ENCODE peak calls at places on chromosome X, in five cellular contexts. L, Q, P, G and S are unnamed samples.

GRCh38 chrX:72255445-72255844 is 16.6 kb upstream of the ERCC6L start:
- DNase-seq in Q (no peak), G (peak), P (peak), L (no peak), S (no peak)

GRCh38 chrX:44937606-44938005 is 64.6 kb downstream of the KDM6A start:
- DNase-seq in P (no peak), G (no peak), Q (no peak), L (no peak), S (no peak)

GRCh38 chrX:7028246-7028645 is 119.3 kb upstream of the STS start:
- DNase-seq in Q (no peak), L (no peak), P (no peak), G (no peak), S (no peak)

GRCh38 chrX:41335590-41336331 is 1.8 kb downstream of the DDX3X start:
- DNase-seq in Q (no peak), G (no peak), P (no peak), L (no peak), S (no peak)

GRCh38 chrX:115284877-115285276 is 4.6 kb upstream of the LUZP4 start:
- DNase-seq in L (peak), P (no peak), Q (no peak), G (no peak), S (no peak)

GRCh38 chrX:154657226-154657805 is 3.9 kb upstream of the CTAG2 start:
- DNase-seq in P (no peak), G (no peak), Q (no peak), L (no peak), S (no peak)

GRCh38 chrX:49995795-49996455 is 73.5 kb downstream of the CLCN5 start:
- DNase-seq in P (no peak), L (no peak), Q (no peak), G (no peak), S (no peak)

GRCh38 chrX:446243-446642 is 59.5 kb upstream of the PPP2R3B start:
- DNase-seq in L (no peak), G (no peak), Q (peak), P (no peak), S (no peak)

GRCh38 chrX:149497626-149498025 is 7.5 kb downstream of the IDS start:
- DNase-seq in L (no peak), P (no peak), Q (no peak), G (no peak), S (no peak)

GRCh38 chrX:7272301-7272700 is 124.3 kb upstream of the PUDP start:
- DNase-seq in P (no peak), G (no peak), L (no peak), Q (no peak), S (no peak)

GRCh38 chrX:10526442-10526841 is 93.9 kb downstream of the MID1 start:
- DNase-seq in P (no peak), L (peak), G (no peak), Q (no peak), S (no peak)

GRCh38 chrX:153491351-153492152 is 3.2 kb upstream of the BGN start:
- DNase-seq in P (no peak), L (no peak), G (no peak), Q (no peak), S (no peak)

GRCh38 chrX:150683536-150684146 is 9.6 kb upstream of the MTMR1 start:
- DNase-seq in P (no peak), G (peak), L (peak), Q (no peak), S (no peak)

GRCh38 chrX:8846271-8846670 is 45.1 kb upstream of the FAM9A start:
- DNase-seq in G (no peak), L (no peak), Q (no peak), P (no peak), S (no peak)

GRCh38 chrX:115968436-115969252 is 201.9 kb upstream of the AGTR2 start:
- DNase-seq in Q (peak), G (peak), P (peak), L (peak), S (peak)

GRCh38 chrX:108173874-108174273 is 82.3 kb downstream of the ATG4A start:
- DNase-seq in L (no peak), G (no peak), Q (no peak), P (no peak), S (no peak)

GRCh38 chrX:15645266-15645665 is 19.3 kb downstream of the CLTRN start:
- DNase-seq in L (no peak), P (no peak), Q (no peak), G (no peak), S (no peak)

GRCh38 chrX:72121381-72121780 is 10.3 kb downstream of the RTL5 start:
- DNase-seq in G (no peak), L (peak), Q (no peak), P (peak), S (no peak)

GRCh38 chrX:21840199-21840557 is 761 bp downstream of the MBTPS2 start:
- DNase-seq in G (no peak), P (no peak), L (no peak), Q (no peak), S (no peak)

GRCh38 chrX:19886888-19887531 is 390 bp downstream of the SH3KBP1 start:
- DNase-seq in P (no peak), G (no peak), L (no peak), Q (no peak), S (peak)

GRCh38 chrX:42497356-42497755 is 280.6 kb downstream of the PPP1R2C start:
- DNase-seq in P (no peak), G (no peak), Q (no peak), L (no peak), S (no peak)

GRCh38 chrX:149470960-149471359 is 34.1 kb downstream of the IDS start:
- DNase-seq in G (peak), Q (peak), P (peak), L (peak), S (peak)

GRCh38 chrX:134513091-134513490 is 53.1 kb downstream of the HPRT1 start:
- DNase-seq in L (no peak), Q (no peak), G (no peak), P (no peak), S (no peak)